ENCODE peak calls at places on chromosomes 13 and 19, in seven cellular contexts. One of them, this sample, is unnamed.

GRCh38 chr19:44752123-44752815 is 3.8 kb downstream of the BCL3 start:
- DNase-seq in A673: no peak
- DNase-seq in epithelial cell of proximal tubule: no peak
- DNase-seq in uterus: no peak
- DNase-seq in CD8-positive, alpha-beta T cell: no peak
- DNase-seq in right cardiac atrium: no peak
- DNase-seq in fibroblast of pulmonary artery: no peak
- DNase-seq in this sample: no peak

GRCh38 chr19:5880604-5881078 is 10.3 kb upstream of the FUT5 start:
- DNase-seq in uterus: peak; percentile 41
- DNase-seq in A673: no peak
- DNase-seq in fibroblast of pulmonary artery: peak; percentile 60
- DNase-seq in right cardiac atrium: peak; percentile 89
- DNase-seq in epithelial cell of proximal tubule: peak; percentile 33
- DNase-seq in CD8-positive, alpha-beta T cell: no peak
- DNase-seq in this sample: no peak

GRCh38 chr19:912181-913079 is 589 bp downstream of the R3HDM4 start:
- DNase-seq in right cardiac atrium: peak; percentile 75
- DNase-seq in uterus: no peak
- DNase-seq in CD8-positive, alpha-beta T cell: no peak
- DNase-seq in epithelial cell of proximal tubule: no peak
- DNase-seq in A673: peak; percentile 65
- DNase-seq in fibroblast of pulmonary artery: peak; percentile 28
- DNase-seq in this sample: no peak

GRCh38 chr19:45754323-45754722 is 14.7 kb downstream of the SIX5 start:
- DNase-seq in fibroblast of pulmonary artery: no peak
- DNase-seq in right cardiac atrium: no peak
- DNase-seq in A673: no peak
- DNase-seq in epithelial cell of proximal tubule: no peak
- DNase-seq in uterus: no peak
- DNase-seq in CD8-positive, alpha-beta T cell: no peak
- DNase-seq in this sample: no peak

GRCh38 chr13:109700176-109700575 is 86.2 kb downstream of the IRS2 start:
- DNase-seq in uterus: peak; percentile 39
- DNase-seq in right cardiac atrium: peak; percentile 91
- DNase-seq in fibroblast of pulmonary artery: peak; percentile 90
- DNase-seq in CD8-positive, alpha-beta T cell: no peak
- DNase-seq in epithelial cell of proximal tubule: no peak
- DNase-seq in A673: peak; percentile 97
- DNase-seq in this sample: peak; percentile 69

GRCh38 chr13:63938851-63939250 is 2523.2 kb upstream of the PCDH20 start:
- DNase-seq in A673: no peak
- DNase-seq in epithelial cell of proximal tubule: no peak
- DNase-seq in uterus: no peak
- DNase-seq in right cardiac atrium: no peak
- DNase-seq in CD8-positive, alpha-beta T cell: no peak
- DNase-seq in fibroblast of pulmonary artery: peak; percentile 28
- DNase-seq in this sample: no peak

GRCh38 chr19:56273563-56274117 is 1.1 kb downstream of the EDDM13 start:
- DNase-seq in right cardiac atrium: no peak
- DNase-seq in epithelial cell of proximal tubule: no peak
- DNase-seq in uterus: no peak
- DNase-seq in A673: peak; percentile 3
- DNase-seq in fibroblast of pulmonary artery: peak; percentile 55
- DNase-seq in CD8-positive, alpha-beta T cell: no peak
- DNase-seq in this sample: no peak

GRCh38 chr19:35757231-35757748 is 461 bp upstream of the HSPB6 start:
- DNase-seq in A673: peak; percentile 49
- DNase-seq in CD8-positive, alpha-beta T cell: no peak
- DNase-seq in epithelial cell of proximal tubule: no peak
- DNase-seq in right cardiac atrium: peak; percentile 95
- DNase-seq in uterus: peak; percentile 98
- DNase-seq in fibroblast of pulmonary artery: peak; percentile 95
- DNase-seq in this sample: no peak

GRCh38 chr13:41827507-41828213 is 133.2 kb downstream of the VWA8 start:
- DNase-seq in epithelial cell of proximal tubule: peak; percentile 69
- DNase-seq in A673: peak; percentile 52
- DNase-seq in right cardiac atrium: no peak
- DNase-seq in CD8-positive, alpha-beta T cell: no peak
- DNase-seq in fibroblast of pulmonary artery: peak; percentile 93
- DNase-seq in uterus: peak; percentile 24
- DNase-seq in this sample: peak; percentile 43

GRCh38 chr19:44587863-44588752 is 25.3 kb upstream of the IGSF23 start:
- DNase-seq in epithelial cell of proximal tubule: peak; percentile 91
- DNase-seq in A673: peak; percentile 68
- DNase-seq in fibroblast of pulmonary artery: peak; percentile 89
- DNase-seq in CD8-positive, alpha-beta T cell: no peak
- DNase-seq in right cardiac atrium: no peak
- DNase-seq in uterus: no peak
- DNase-seq in this sample: peak; percentile 89

GRCh38 chr19:6023085-6023682 is 45.2 kb upstream of the RANBP3 start:
- DNase-seq in epithelial cell of proximal tubule: no peak
- DNase-seq in A673: no peak
- DNase-seq in fibroblast of pulmonary artery: peak; percentile 61
- DNase-seq in uterus: no peak
- DNase-seq in CD8-positive, alpha-beta T cell: no peak
- DNase-seq in right cardiac atrium: no peak
- DNase-seq in this sample: peak; percentile 35

GRCh38 chr13:39414339-39414738 is 188.7 kb downstream of the LHFPL6 start:
- DNase-seq in epithelial cell of proximal tubule: no peak
- DNase-seq in A673: no peak
- DNase-seq in uterus: no peak
- DNase-seq in right cardiac atrium: no peak
- DNase-seq in fibroblast of pulmonary artery: no peak
- DNase-seq in CD8-positive, alpha-beta T cell: no peak
- DNase-seq in this sample: no peak

GRCh38 chr13:75685239-75685697 is 49.1 kb downstream of the LMO7 start:
- DNase-seq in CD8-positive, alpha-beta T cell: no peak
- DNase-seq in fibroblast of pulmonary artery: peak; percentile 73
- DNase-seq in A673: peak; percentile 56
- DNase-seq in uterus: no peak
- DNase-seq in right cardiac atrium: no peak
- DNase-seq in epithelial cell of proximal tubule: no peak
- DNase-seq in this sample: peak; percentile 57

GRCh38 chr19:17778621-17779280 is 16.2 kb upstream of the B3GNT3 start:
- DNase-seq in epithelial cell of proximal tubule: no peak
- DNase-seq in right cardiac atrium: no peak
- DNase-seq in CD8-positive, alpha-beta T cell: no peak
- DNase-seq in fibroblast of pulmonary artery: no peak
- DNase-seq in A673: no peak
- DNase-seq in uterus: no peak
- DNase-seq in this sample: no peak

GRCh38 chr13:110774051-110774450 is 60.6 kb downstream of the ING1 start:
- DNase-seq in A673: no peak
- DNase-seq in CD8-positive, alpha-beta T cell: no peak
- DNase-seq in epithelial cell of proximal tubule: no peak
- DNase-seq in fibroblast of pulmonary artery: no peak
- DNase-seq in right cardiac atrium: no peak
- DNase-seq in uterus: no peak
- DNase-seq in this sample: no peak

GRCh38 chr13:29993716-29994488 is 143.5 kb upstream of the UBL3 start:
- DNase-seq in A673: no peak
- DNase-seq in epithelial cell of proximal tubule: no peak
- DNase-seq in CD8-positive, alpha-beta T cell: no peak
- DNase-seq in fibroblast of pulmonary artery: peak; percentile 10
- DNase-seq in uterus: peak; percentile 58
- DNase-seq in right cardiac atrium: no peak
- DNase-seq in this sample: peak; percentile 28

GRCh38 chr13:76425930-76426329 is 460.3 kb downstream of the KCTD12 start:
- DNase-seq in fibroblast of pulmonary artery: peak; percentile 89
- DNase-seq in uterus: no peak
- DNase-seq in CD8-positive, alpha-beta T cell: no peak
- DNase-seq in right cardiac atrium: no peak
- DNase-seq in A673: peak; percentile 10
- DNase-seq in epithelial cell of proximal tubule: no peak
- DNase-seq in this sample: no peak

DNA sequence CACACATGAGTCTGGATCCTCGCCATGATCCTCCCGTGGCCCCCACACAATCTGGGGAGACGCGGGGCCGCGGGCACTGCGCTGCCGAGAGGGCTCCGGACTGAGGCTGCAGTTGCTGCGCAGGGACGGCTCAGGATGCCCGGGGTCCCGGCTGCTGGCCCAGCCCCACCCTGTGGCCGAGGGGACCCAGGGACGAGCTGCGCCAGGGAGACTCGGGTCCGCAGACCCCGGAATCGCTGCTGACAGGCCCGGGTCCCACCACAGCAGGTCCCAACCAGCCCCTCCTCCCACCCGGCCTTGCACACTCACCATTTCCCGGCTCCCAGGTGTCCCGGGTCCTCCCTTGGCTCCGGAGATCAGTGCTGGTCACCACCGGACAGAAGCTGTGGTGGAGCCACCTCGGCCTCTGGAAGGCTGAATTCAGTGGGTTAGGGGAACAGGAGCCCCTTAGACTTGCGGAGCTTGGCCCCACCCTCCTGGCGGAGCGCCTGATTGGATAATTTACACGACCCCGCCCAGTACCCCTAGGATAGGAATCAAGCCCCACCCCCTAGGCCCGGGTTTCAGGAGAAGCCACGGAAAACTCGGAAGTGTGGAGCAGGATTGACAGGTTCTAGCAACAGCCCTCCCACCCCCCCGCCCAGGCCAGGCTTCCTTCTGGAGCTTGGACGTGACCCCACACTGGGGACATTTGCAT is 57.4 kb downstream of the ZNF44 start:
- DNase-seq in A673: no peak
- DNase-seq in right cardiac atrium: no peak
- DNase-seq in epithelial cell of proximal tubule: no peak
- DNase-seq in uterus: no peak
- DNase-seq in CD8-positive, alpha-beta T cell: no peak
- DNase-seq in fibroblast of pulmonary artery: no peak
- DNase-seq in this sample: no peak
- H3K4me3 ChIP-seq in A673: no peak overlapping the region
- H3K4me3 ChIP-seq in right cardiac atrium: no peak overlapping the region
- H3K4me3 ChIP-seq in epithelial cell of proximal tubule: peak overlapping the region; percentile 1
- H3K4me3 ChIP-seq in uterus: no peak overlapping the region
- H3K4me3 ChIP-seq in CD8-positive, alpha-beta T cell: no peak overlapping the region
- H3K4me3 ChIP-seq in fibroblast of pulmonary artery: no peak overlapping the region
- H3K4me3 ChIP-seq in this sample: no peak overlapping the region

GRCh38 chr13:45049478-45049877 is 60.1 kb downstream of the GPALPP1 start:
- DNase-seq in fibroblast of pulmonary artery: no peak
- DNase-seq in CD8-positive, alpha-beta T cell: no peak
- DNase-seq in right cardiac atrium: no peak
- DNase-seq in A673: no peak
- DNase-seq in epithelial cell of proximal tubule: no peak
- DNase-seq in uterus: no peak
- DNase-seq in this sample: no peak

GRCh38 chr13:45060062-45060461 is 60.2 kb upstream of the GTF2F2 start:
- DNase-seq in epithelial cell of proximal tubule: no peak
- DNase-seq in CD8-positive, alpha-beta T cell: no peak
- DNase-seq in right cardiac atrium: no peak
- DNase-seq in uterus: no peak
- DNase-seq in fibroblast of pulmonary artery: no peak
- DNase-seq in A673: no peak
- DNase-seq in this sample: no peak

GRCh38 chr13:45051315-45051714 is 62.0 kb downstream of the GPALPP1 start:
- DNase-seq in A673: no peak
- DNase-seq in uterus: no peak
- DNase-seq in fibroblast of pulmonary artery: no peak
- DNase-seq in epithelial cell of proximal tubule: no peak
- DNase-seq in CD8-positive, alpha-beta T cell: no peak
- DNase-seq in right cardiac atrium: no peak
- DNase-seq in this sample: no peak

GRCh38 chr13:45055902-45056648 is 64.2 kb upstream of the GTF2F2 start:
- DNase-seq in CD8-positive, alpha-beta T cell: no peak
- DNase-seq in A673: peak; percentile 62
- DNase-seq in right cardiac atrium: peak; percentile 40
- DNase-seq in fibroblast of pulmonary artery: peak; percentile 58
- DNase-seq in uterus: peak; percentile 50
- DNase-seq in epithelial cell of proximal tubule: no peak
- DNase-seq in this sample: no peak

GRCh38 chr13:45055198-45055901 is 65.0 kb upstream of the GTF2F2 start:
- DNase-seq in right cardiac atrium: no peak
- DNase-seq in A673: peak; percentile 79
- DNase-seq in CD8-positive, alpha-beta T cell: no peak
- DNase-seq in uterus: peak; percentile 49
- DNase-seq in epithelial cell of proximal tubule: peak; percentile 79
- DNase-seq in fibroblast of pulmonary artery: peak; percentile 88
- DNase-seq in this sample: peak; percentile 91
- H3K4me3 ChIP-seq in right cardiac atrium: no peak overlapping the region
- H3K4me3 ChIP-seq in A673: no peak overlapping the region
- H3K4me3 ChIP-seq in CD8-positive, alpha-beta T cell: no peak overlapping the region
- H3K4me3 ChIP-seq in uterus: no peak overlapping the region
- H3K4me3 ChIP-seq in epithelial cell of proximal tubule: no peak overlapping the region
- H3K4me3 ChIP-seq in fibroblast of pulmonary artery: peak overlapping the region; percentile 1
- H3K4me3 ChIP-seq in this sample: no peak overlapping the region

DNA sequence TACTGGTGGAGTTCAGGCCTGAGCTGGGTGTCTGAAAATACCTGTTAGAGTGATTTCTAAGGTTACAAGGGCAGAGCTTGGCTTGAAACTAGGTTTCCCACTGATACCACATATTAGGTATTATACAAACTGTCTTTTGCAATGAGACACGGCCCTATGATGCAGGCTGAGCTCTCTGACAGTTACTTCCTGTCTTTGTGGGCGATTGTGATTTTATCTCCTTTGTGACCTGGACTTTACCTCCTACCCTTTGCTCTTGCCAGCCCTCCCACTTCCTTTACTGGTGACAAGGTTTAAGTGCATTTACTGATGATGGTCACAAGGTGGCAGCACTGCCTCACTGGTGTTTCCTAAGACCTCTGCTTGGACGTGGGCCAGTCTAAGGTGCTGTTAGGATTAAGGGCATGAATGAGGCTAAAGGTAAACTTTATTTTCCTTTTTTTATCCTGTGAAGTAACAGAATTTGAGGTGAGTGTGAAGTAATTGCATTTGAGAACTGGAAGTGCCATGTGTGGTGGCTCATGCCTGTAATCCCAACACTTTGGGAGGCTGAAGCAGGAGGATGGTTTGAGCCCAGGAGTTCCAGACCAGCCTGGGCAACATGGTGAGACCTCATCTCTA is 7.7 kb upstream of the CXCL17 start:
- DNase-seq in fibroblast of pulmonary artery: peak; percentile 94
- DNase-seq in epithelial cell of proximal tubule: peak; percentile 51
- DNase-seq in CD8-positive, alpha-beta T cell: peak; percentile 57
- DNase-seq in uterus: peak; percentile 84
- DNase-seq in right cardiac atrium: peak; percentile 78
- DNase-seq in A673: peak; percentile 77
- DNase-seq in this sample: peak; percentile 60
- H3K4me3 ChIP-seq in fibroblast of pulmonary artery: no peak overlapping the region
- H3K4me3 ChIP-seq in epithelial cell of proximal tubule: no peak overlapping the region
- H3K4me3 ChIP-seq in CD8-positive, alpha-beta T cell: no peak overlapping the region
- H3K4me3 ChIP-seq in uterus: no peak overlapping the region
- H3K4me3 ChIP-seq in right cardiac atrium: no peak overlapping the region
- H3K4me3 ChIP-seq in A673: no peak overlapping the region
- H3K4me3 ChIP-seq in this sample: no peak overlapping the region

DNA sequence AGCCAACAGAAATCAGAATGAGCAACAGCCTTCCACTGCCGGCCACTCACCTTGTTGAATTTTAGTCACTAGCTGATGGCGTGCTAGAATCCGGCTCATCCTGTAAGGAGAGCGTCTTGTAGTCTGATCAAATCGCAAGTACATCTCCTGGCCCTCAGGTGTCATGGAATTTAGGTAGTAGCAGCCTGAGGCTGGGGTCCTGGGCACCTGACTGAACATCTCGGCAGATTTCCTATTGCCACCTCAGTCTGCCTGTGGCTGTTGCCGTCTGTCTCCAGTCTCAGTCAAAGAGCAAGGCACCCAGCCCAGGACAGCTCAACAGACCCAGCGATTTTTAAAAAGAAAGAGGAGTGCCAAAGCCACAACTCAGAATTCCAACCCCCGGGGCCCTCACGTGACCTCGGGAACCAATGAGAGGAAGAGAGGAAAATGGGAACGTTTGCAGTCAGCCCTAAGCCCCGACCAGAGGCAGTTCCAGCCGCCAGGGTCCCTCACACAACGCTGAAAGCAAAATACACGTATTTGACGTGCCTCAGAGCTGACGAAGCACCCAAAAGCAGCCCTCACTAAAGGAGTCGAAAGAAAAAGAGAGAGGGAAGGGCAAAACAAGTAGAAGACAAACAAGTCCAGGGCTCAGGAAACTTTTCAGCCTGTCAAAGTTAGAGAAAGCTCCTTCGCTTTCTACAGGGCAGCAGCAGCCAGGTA is at the start of gene STARD13:
- DNase-seq in uterus: peak; percentile 97
- DNase-seq in epithelial cell of proximal tubule: peak; percentile 85
- DNase-seq in A673: peak; percentile 98
- DNase-seq in right cardiac atrium: peak; percentile 95
- DNase-seq in fibroblast of pulmonary artery: peak; percentile 98
- DNase-seq in CD8-positive, alpha-beta T cell: no peak
- DNase-seq in this sample: peak; percentile 80
- H3K4me3 ChIP-seq in uterus: peak within 1 kb of the TSS; percentile 56
- H3K4me3 ChIP-seq in epithelial cell of proximal tubule: peak within 1 kb of the TSS; percentile 78
- H3K4me3 ChIP-seq in A673: peak within 1 kb of the TSS; percentile 58
- H3K4me3 ChIP-seq in right cardiac atrium: peak within 1 kb of the TSS; percentile 85
- H3K4me3 ChIP-seq in fibroblast of pulmonary artery: peak within 1 kb of the TSS; percentile 95
- H3K4me3 ChIP-seq in CD8-positive, alpha-beta T cell: no peak within 1 kb of the TSS
- H3K4me3 ChIP-seq in this sample: peak within 1 kb of the TSS; percentile 93

This sample was measured in kidney epithelial cell.